ENCODE peak calls at places on chromosomes 3 and 15, in eight cellular contexts. One of them, this sample, is unnamed.

GRCh38 chr15:97189152-97189551 is 771.4 kb upstream of the ARRDC4 start:
- DNase-seq in left lung: no peak
- DNase-seq in suprapubic skin: no peak
- DNase-seq in cardiac muscle cell: no peak
- DNase-seq in RWPE2: no peak
- DNase-seq in BE2C: no peak
- DNase-seq in A549: no peak
- DNase-seq in OCI-LY7: no peak
- DNase-seq in this sample: no peak

GRCh38 chr15:47516576-47517371 is 200.5 kb upstream of the SEMA6D start:
- DNase-seq in left lung: no peak
- DNase-seq in suprapubic skin: no peak
- DNase-seq in cardiac muscle cell: peak; percentile 32
- DNase-seq in RWPE2: no peak
- DNase-seq in BE2C: no peak
- DNase-seq in A549: no peak
- DNase-seq in OCI-LY7: no peak
- DNase-seq in this sample: no peak

GRCh38 chr15:85854345-85855097 is 59.8 kb upstream of the KLHL25 start:
- DNase-seq in left lung: no peak
- DNase-seq in suprapubic skin: peak; percentile 56
- DNase-seq in cardiac muscle cell: peak; percentile 81
- DNase-seq in RWPE2: no peak
- DNase-seq in BE2C: peak; percentile 40
- DNase-seq in A549: peak; percentile 76
- DNase-seq in OCI-LY7: peak; percentile 68
- DNase-seq in this sample: no peak

GRCh38 chr3:29171583-29171990 is 109.3 kb upstream of the RBMS3 start:
- DNase-seq in left lung: no peak
- DNase-seq in suprapubic skin: no peak
- DNase-seq in cardiac muscle cell: peak; percentile 59
- DNase-seq in RWPE2: no peak
- DNase-seq in BE2C: no peak
- DNase-seq in A549: no peak
- DNase-seq in OCI-LY7: peak; percentile 62
- DNase-seq in this sample: no peak

GRCh38 chr3:74636981-74637380 is 22.5 kb upstream of the CNTN3 start:
- DNase-seq in left lung: no peak
- DNase-seq in suprapubic skin: no peak
- DNase-seq in cardiac muscle cell: no peak
- DNase-seq in RWPE2: no peak
- DNase-seq in BE2C: no peak
- DNase-seq in A549: no peak
- DNase-seq in OCI-LY7: no peak
- DNase-seq in this sample: no peak

GRCh38 chr3:71961378-71961777 is 176.4 kb upstream of the PROK2 start:
- DNase-seq in left lung: no peak
- DNase-seq in suprapubic skin: no peak
- DNase-seq in cardiac muscle cell: no peak
- DNase-seq in RWPE2: no peak
- DNase-seq in BE2C: no peak
- DNase-seq in A549: no peak
- DNase-seq in OCI-LY7: no peak
- DNase-seq in this sample: no peak

GRCh38 chr3:94482686-94483085 is 419.8 kb downstream of the NSUN3 start:
- DNase-seq in left lung: no peak
- DNase-seq in suprapubic skin: no peak
- DNase-seq in cardiac muscle cell: no peak
- DNase-seq in RWPE2: no peak
- DNase-seq in BE2C: no peak
- DNase-seq in A549: no peak
- DNase-seq in OCI-LY7: no peak
- DNase-seq in this sample: no peak

GRCh38 chr15:93378547-93378946 is 289.5 kb upstream of the RGMA start:
- DNase-seq in left lung: no peak
- DNase-seq in suprapubic skin: no peak
- DNase-seq in cardiac muscle cell: no peak
- DNase-seq in RWPE2: no peak
- DNase-seq in BE2C: no peak
- DNase-seq in A549: no peak
- DNase-seq in OCI-LY7: no peak
- DNase-seq in this sample: no peak

GRCh38 chr3:30648670-30649357 is 42.4 kb downstream of the TGFBR2 start:
- DNase-seq in left lung: no peak
- DNase-seq in suprapubic skin: no peak
- DNase-seq in cardiac muscle cell: no peak
- DNase-seq in RWPE2: no peak
- DNase-seq in BE2C: no peak
- DNase-seq in A549: no peak
- DNase-seq in OCI-LY7: peak; percentile 56
- DNase-seq in this sample: no peak

GRCh38 chr15:64766041-64766440 is 9.3 kb downstream of the RBPMS2 start:
- DNase-seq in left lung: peak; percentile 30
- DNase-seq in suprapubic skin: no peak
- DNase-seq in cardiac muscle cell: no peak
- DNase-seq in RWPE2: no peak
- DNase-seq in BE2C: no peak
- DNase-seq in A549: no peak
- DNase-seq in OCI-LY7: no peak
- DNase-seq in this sample: no peak

GRCh38 chr3:157351981-157352380 is 84.7 kb upstream of the PTX3 start:
- DNase-seq in left lung: no peak
- DNase-seq in suprapubic skin: no peak
- DNase-seq in cardiac muscle cell: no peak
- DNase-seq in RWPE2: no peak
- DNase-seq in BE2C: no peak
- DNase-seq in A549: no peak
- DNase-seq in OCI-LY7: no peak
- DNase-seq in this sample: no peak
- TF ChIP-seq CTCF in left lung: no peak
- TF ChIP-seq CTCF in suprapubic skin: no peak
- TF ChIP-seq CTCF in cardiac muscle cell: peak; percentile 25
- TF ChIP-seq CTCF in RWPE2: peak; percentile 42
- TF ChIP-seq CTCF in BE2C: no peak
- TF ChIP-seq CTCF in A549: no peak
- TF ChIP-seq CTCF in OCI-LY7: peak; percentile 62
- TF ChIP-seq CTCF in this sample: no peak

GRCh38 chr15:72766780-72767179 is 16.8 kb downstream of the ADPGK start:
- DNase-seq in left lung: no peak
- DNase-seq in suprapubic skin: no peak
- DNase-seq in cardiac muscle cell: no peak
- DNase-seq in RWPE2: no peak
- DNase-seq in BE2C: no peak
- DNase-seq in A549: no peak
- DNase-seq in OCI-LY7: no peak
- DNase-seq in this sample: no peak
- H3K9me3 ChIP-seq in left lung: peaks cover 17% of the 10 kb centered on the region
- H3K9me3 ChIP-seq in suprapubic skin: no peaks in the 10 kb centered on the region
- H3K9me3 ChIP-seq in cardiac muscle cell: no peaks in the 10 kb centered on the region
- H3K9me3 ChIP-seq in RWPE2: peaks cover 18% of the 10 kb centered on the region
- H3K9me3 ChIP-seq in BE2C: no peaks in the 10 kb centered on the region
- H3K9me3 ChIP-seq in A549: peaks cover 25% of the 10 kb centered on the region
- H3K9me3 ChIP-seq in OCI-LY7: peaks cover 25% of the 10 kb centered on the region
- H3K9me3 ChIP-seq in this sample: no peaks in the 10 kb centered on the region

GRCh38 chr3:150699068-150699635 is 4.6 kb downstream of the ERICH6 start:
- DNase-seq in left lung: no peak
- DNase-seq in suprapubic skin: no peak
- DNase-seq in cardiac muscle cell: peak; percentile 43
- DNase-seq in RWPE2: no peak
- DNase-seq in BE2C: no peak
- DNase-seq in A549: peak; percentile 37
- DNase-seq in OCI-LY7: no peak
- DNase-seq in this sample: no peak

GRCh38 chr3:150703756-150704344 is at the start of gene ERICH6:
- DNase-seq in left lung: peak; percentile 97
- DNase-seq in suprapubic skin: peak; percentile 95
- DNase-seq in cardiac muscle cell: peak; percentile 95
- DNase-seq in RWPE2: peak; percentile 89
- DNase-seq in BE2C: peak; percentile 94
- DNase-seq in A549: peak; percentile 92
- DNase-seq in OCI-LY7: peak; percentile 90
- DNase-seq in this sample: peak; percentile 92
- TF ChIP-seq CTCF in left lung: no peak
- TF ChIP-seq CTCF in suprapubic skin: peak; percentile 16
- TF ChIP-seq CTCF in cardiac muscle cell: peak; percentile 10
- TF ChIP-seq CTCF in RWPE2: no peak
- TF ChIP-seq CTCF in BE2C: no peak
- TF ChIP-seq CTCF in A549: no peak
- TF ChIP-seq CTCF in OCI-LY7: peak; percentile 25
- TF ChIP-seq CTCF in this sample: no peak

DNA sequence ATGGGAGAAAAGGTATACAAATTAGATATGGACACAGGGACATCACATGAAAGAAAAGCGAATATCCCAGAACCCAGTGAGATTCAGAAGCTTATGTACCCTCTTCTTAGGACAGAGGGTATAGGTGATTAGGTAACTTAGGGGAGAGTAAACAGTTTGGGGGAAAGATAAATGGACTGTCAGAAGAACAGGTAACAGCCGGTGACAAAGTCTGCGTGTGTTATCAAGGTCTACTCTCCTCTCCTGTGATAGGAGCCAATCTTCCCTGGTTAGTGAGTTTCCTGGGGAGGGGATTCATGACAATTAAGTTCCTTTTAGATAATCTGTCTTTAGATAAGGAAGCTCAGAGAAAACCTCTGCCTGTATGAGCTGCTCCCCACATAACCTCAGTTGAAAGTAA is 30.6 kb upstream of the SNRPN start:
- DNase-seq in left lung: no peak
- DNase-seq in suprapubic skin: no peak
- DNase-seq in cardiac muscle cell: no peak
- DNase-seq in RWPE2: no peak
- DNase-seq in BE2C: no peak
- DNase-seq in A549: no peak
- DNase-seq in OCI-LY7: no peak
- DNase-seq in this sample: no peak
- H3K9me3 ChIP-seq in left lung: peaks cover 11% of the 10 kb centered on the region
- H3K9me3 ChIP-seq in suprapubic skin: peaks cover 5% of the 10 kb centered on the region
- H3K9me3 ChIP-seq in cardiac muscle cell: no peaks in the 10 kb centered on the region
- H3K9me3 ChIP-seq in RWPE2: no peaks in the 10 kb centered on the region
- H3K9me3 ChIP-seq in BE2C: no peaks in the 10 kb centered on the region
- H3K9me3 ChIP-seq in A549: no peaks in the 10 kb centered on the region
- H3K9me3 ChIP-seq in OCI-LY7: no peaks in the 10 kb centered on the region
- H3K9me3 ChIP-seq in this sample: no peaks in the 10 kb centered on the region

DNA sequence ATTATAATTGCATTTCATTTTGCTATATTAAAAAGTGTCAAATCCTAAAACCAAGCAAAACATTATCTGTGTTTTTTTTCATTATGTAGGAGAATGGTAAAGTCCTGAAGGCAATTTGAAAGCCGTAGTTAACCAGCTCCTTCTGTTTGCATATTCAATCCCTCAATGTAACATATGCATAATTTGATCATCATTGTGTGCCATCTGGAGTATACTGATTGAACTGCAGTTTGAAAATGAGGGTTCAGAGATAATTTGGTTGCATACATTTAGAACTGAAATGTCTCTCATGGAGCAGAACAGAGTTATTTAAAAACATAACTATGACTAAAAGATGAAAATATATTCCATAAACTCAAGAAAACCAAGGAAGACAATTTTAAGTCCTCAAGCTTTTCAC is 518.6 kb downstream of the GBE1 start:
- DNase-seq in left lung: no peak
- DNase-seq in suprapubic skin: no peak
- DNase-seq in cardiac muscle cell: peak; percentile 31
- DNase-seq in RWPE2: no peak
- DNase-seq in BE2C: no peak
- DNase-seq in A549: peak; percentile 6
- DNase-seq in OCI-LY7: peak; percentile 1
- DNase-seq in this sample: no peak
- TF ChIP-seq CTCF in left lung: peak; percentile 20
- TF ChIP-seq CTCF in suprapubic skin: peak; percentile 10
- TF ChIP-seq CTCF in cardiac muscle cell: peak; percentile 51
- TF ChIP-seq CTCF in RWPE2: peak; percentile 54
- TF ChIP-seq CTCF in BE2C: peak; percentile 65
- TF ChIP-seq CTCF in A549: peak; percentile 28
- TF ChIP-seq CTCF in OCI-LY7: peak; percentile 56
- TF ChIP-seq CTCF in this sample: peak; percentile 21

DNA sequence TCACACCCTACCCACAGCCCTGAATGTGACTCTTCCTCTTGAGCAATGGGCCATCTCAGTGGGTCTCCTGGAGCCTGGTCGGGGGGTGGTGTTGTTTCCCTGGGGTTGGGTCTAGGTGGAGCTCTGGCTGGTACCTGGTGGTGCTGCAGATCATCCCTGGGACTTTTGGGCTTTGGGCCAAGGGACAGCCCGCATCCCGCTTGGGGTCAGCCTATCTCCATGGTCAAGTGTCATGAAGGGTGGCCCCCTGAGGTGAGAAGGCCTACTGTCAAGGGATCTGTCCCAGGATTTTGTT is 202.0 kb downstream of the UBE3A start:
- DNase-seq in left lung: peak; percentile 21
- DNase-seq in suprapubic skin: no peak
- DNase-seq in cardiac muscle cell: no peak
- DNase-seq in RWPE2: peak; percentile 66
- DNase-seq in BE2C: no peak
- DNase-seq in A549: no peak
- DNase-seq in OCI-LY7: no peak
- DNase-seq in this sample: no peak
- H3K9me3 ChIP-seq in left lung: peaks cover 97% of the 10 kb centered on the region
- H3K9me3 ChIP-seq in suprapubic skin: peaks cover 34% of the 10 kb centered on the region
- H3K9me3 ChIP-seq in cardiac muscle cell: no peaks in the 10 kb centered on the region
- H3K9me3 ChIP-seq in RWPE2: peaks cover 45% of the 10 kb centered on the region
- H3K9me3 ChIP-seq in BE2C: peaks cover 3% of the 10 kb centered on the region
- H3K9me3 ChIP-seq in A549: no peaks in the 10 kb centered on the region
- H3K9me3 ChIP-seq in OCI-LY7: no peaks in the 10 kb centered on the region
- H3K9me3 ChIP-seq in this sample: no peaks in the 10 kb centered on the region

DNA sequence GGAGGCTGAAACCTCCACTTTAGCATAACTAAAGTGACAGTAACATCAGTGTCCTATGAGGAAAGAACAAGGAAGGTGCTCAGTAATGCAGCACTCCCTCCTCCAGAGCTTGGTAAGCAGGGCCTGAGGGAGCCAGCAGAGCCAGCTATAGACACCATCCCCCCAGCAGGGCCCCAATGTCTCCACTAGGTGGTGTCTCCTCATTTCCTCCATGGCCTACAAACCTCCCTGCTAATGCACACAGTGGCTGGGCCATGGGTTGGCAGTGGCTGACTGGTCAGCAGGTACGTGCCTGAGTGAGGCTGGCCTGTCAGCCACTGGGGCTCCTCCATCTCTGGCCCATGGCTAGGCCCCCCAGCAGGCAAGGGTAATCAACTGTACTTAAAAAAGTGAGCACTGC is 13.6 kb downstream of the MRPS25 start:
- DNase-seq in left lung: no peak
- DNase-seq in suprapubic skin: no peak
- DNase-seq in cardiac muscle cell: peak; percentile 60
- DNase-seq in RWPE2: no peak
- DNase-seq in BE2C: peak; percentile 53
- DNase-seq in A549: peak; percentile 60
- DNase-seq in OCI-LY7: peak; percentile 78
- DNase-seq in this sample: no peak
- TF ChIP-seq CTCF in left lung: peak; percentile 41
- TF ChIP-seq CTCF in suprapubic skin: peak; percentile 50
- TF ChIP-seq CTCF in cardiac muscle cell: peak; percentile 75
- TF ChIP-seq CTCF in RWPE2: peak; percentile 52
- TF ChIP-seq CTCF in BE2C: peak; percentile 64
- TF ChIP-seq CTCF in A549: peak; percentile 42
- TF ChIP-seq CTCF in OCI-LY7: peak; percentile 86
- TF ChIP-seq CTCF in this sample: peak; percentile 39